ENCODE peak calls at places on chromosomes 1 and 21, in six cellular contexts. One of them, this sample, is unnamed.

GRCh38 chr1:57192256-57192655 is 226.4 kb upstream of the C8B start:
- DNase-seq in IMR-90: no peak
- DNase-seq in neural progenitor cell: peak; percentile 87
- DNase-seq in keratinocyte: no peak
- DNase-seq in mesendoderm: no peak
- DNase-seq in NT2/D1: no peak
- DNase-seq in this sample: no peak

GRCh38 chr1:145891143-145891542 is 5.5 kb upstream of the ANKRD35 start:
- DNase-seq in IMR-90: peak; percentile 17
- DNase-seq in neural progenitor cell: no peak
- DNase-seq in keratinocyte: no peak
- DNase-seq in mesendoderm: no peak
- DNase-seq in NT2/D1: no peak
- DNase-seq in this sample: peak; percentile 34

GRCh38 chr1:108610073-108610472 is 50.2 kb downstream of the EEIG2 start:
- DNase-seq in IMR-90: no peak
- DNase-seq in neural progenitor cell: no peak
- DNase-seq in keratinocyte: no peak
- DNase-seq in mesendoderm: no peak
- DNase-seq in NT2/D1: no peak
- DNase-seq in this sample: peak; percentile 37

GRCh38 chr1:246724725-246725095 is 501 bp downstream of the SCCPDH start:
- DNase-seq in IMR-90: peak; percentile 46
- DNase-seq in neural progenitor cell: peak; percentile 41
- DNase-seq in keratinocyte: no peak
- DNase-seq in mesendoderm: peak; percentile 40
- DNase-seq in NT2/D1: peak; percentile 13
- DNase-seq in this sample: peak; percentile 62

GRCh38 chr1:226654046-226654445 is 85.0 kb downstream of the ITPKB start:
- DNase-seq in IMR-90: peak; percentile 54
- DNase-seq in neural progenitor cell: peak; percentile 77
- DNase-seq in keratinocyte: no peak
- DNase-seq in mesendoderm: peak; percentile 98
- DNase-seq in NT2/D1: peak; percentile 96
- DNase-seq in this sample: peak; percentile 57

GRCh38 chr21:15725949-15726348 is 3.8 kb upstream of the USP25 start:
- DNase-seq in IMR-90: no peak
- DNase-seq in neural progenitor cell: no peak
- DNase-seq in keratinocyte: no peak
- DNase-seq in mesendoderm: no peak
- DNase-seq in NT2/D1: no peak
- DNase-seq in this sample: no peak

GRCh38 chr1:205283270-205284147 is 38.0 kb downstream of the NUAK2 start:
- DNase-seq in IMR-90: no peak
- DNase-seq in neural progenitor cell: no peak
- DNase-seq in keratinocyte: no peak
- DNase-seq in mesendoderm: no peak
- DNase-seq in NT2/D1: no peak
- DNase-seq in this sample: no peak

GRCh38 chr1:164733070-164733469 is 174.1 kb downstream of the PBX1 start:
- DNase-seq in IMR-90: peak; percentile 80
- DNase-seq in neural progenitor cell: no peak
- DNase-seq in keratinocyte: no peak
- DNase-seq in mesendoderm: peak; percentile 30
- DNase-seq in NT2/D1: peak; percentile 32
- DNase-seq in this sample: no peak

GRCh38 chr1:169576241-169576933 is 9.9 kb downstream of the F5 start:
- DNase-seq in IMR-90: no peak
- DNase-seq in neural progenitor cell: no peak
- DNase-seq in keratinocyte: no peak
- DNase-seq in mesendoderm: peak; percentile 27
- DNase-seq in NT2/D1: no peak
- DNase-seq in this sample: no peak

GRCh38 chr1:243496173-243496553 is 240.3 kb downstream of the SDCCAG8 start:
- DNase-seq in IMR-90: no peak
- DNase-seq in neural progenitor cell: peak; percentile 26
- DNase-seq in keratinocyte: no peak
- DNase-seq in mesendoderm: no peak
- DNase-seq in NT2/D1: no peak
- DNase-seq in this sample: no peak

GRCh38 chr1:214192825-214193643 is 87.9 kb upstream of the SMYD2 start:
- DNase-seq in IMR-90: no peak
- DNase-seq in neural progenitor cell: peak; percentile 65
- DNase-seq in keratinocyte: no peak
- DNase-seq in mesendoderm: no peak
- DNase-seq in NT2/D1: peak; percentile 32
- DNase-seq in this sample: peak; percentile 20

GRCh38 chr1:116826818-116827606 is 72.8 kb downstream of the CD2 start:
- DNase-seq in IMR-90: peak; percentile 7
- DNase-seq in neural progenitor cell: no peak
- DNase-seq in keratinocyte: no peak
- DNase-seq in mesendoderm: peak; percentile 83
- DNase-seq in NT2/D1: no peak
- DNase-seq in this sample: no peak

GRCh38 chr1:230068952-230069684 is 2.1 kb downstream of the GALNT2 start:
- DNase-seq in IMR-90: no peak
- DNase-seq in neural progenitor cell: peak; percentile 50
- DNase-seq in keratinocyte: no peak
- DNase-seq in mesendoderm: peak; percentile 32
- DNase-seq in NT2/D1: no peak
- DNase-seq in this sample: no peak

GRCh38 chr1:47443530-47444316 is 5.9 kb downstream of the FOXD2 start:
- DNase-seq in IMR-90: no peak
- DNase-seq in neural progenitor cell: peak; percentile 83
- DNase-seq in keratinocyte: no peak
- DNase-seq in mesendoderm: peak; percentile 66
- DNase-seq in NT2/D1: no peak
- DNase-seq in this sample: no peak

GRCh38 chr1:25829046-25829445 is 9.3 kb downstream of the MTFR1L start:
- DNase-seq in IMR-90: no peak
- DNase-seq in neural progenitor cell: no peak
- DNase-seq in keratinocyte: no peak
- DNase-seq in mesendoderm: no peak
- DNase-seq in NT2/D1: no peak
- DNase-seq in this sample: no peak

GRCh38 chr1:25833158-25833557 is 13.4 kb downstream of the MTFR1L start:
- DNase-seq in IMR-90: no peak
- DNase-seq in neural progenitor cell: no peak
- DNase-seq in keratinocyte: no peak
- DNase-seq in mesendoderm: no peak
- DNase-seq in NT2/D1: no peak
- DNase-seq in this sample: no peak

GRCh38 chr1:25831569-25832196 is 11.9 kb downstream of the MTFR1L start:
- DNase-seq in IMR-90: no peak
- DNase-seq in neural progenitor cell: no peak
- DNase-seq in keratinocyte: no peak
- DNase-seq in mesendoderm: peak; percentile 89
- DNase-seq in NT2/D1: no peak
- DNase-seq in this sample: no peak

GRCh38 chr1:25834894-25835293 is 15.1 kb downstream of the MTFR1L start:
- DNase-seq in IMR-90: no peak
- DNase-seq in neural progenitor cell: no peak
- DNase-seq in keratinocyte: no peak
- DNase-seq in mesendoderm: no peak
- DNase-seq in NT2/D1: no peak
- DNase-seq in this sample: no peak

DNA sequence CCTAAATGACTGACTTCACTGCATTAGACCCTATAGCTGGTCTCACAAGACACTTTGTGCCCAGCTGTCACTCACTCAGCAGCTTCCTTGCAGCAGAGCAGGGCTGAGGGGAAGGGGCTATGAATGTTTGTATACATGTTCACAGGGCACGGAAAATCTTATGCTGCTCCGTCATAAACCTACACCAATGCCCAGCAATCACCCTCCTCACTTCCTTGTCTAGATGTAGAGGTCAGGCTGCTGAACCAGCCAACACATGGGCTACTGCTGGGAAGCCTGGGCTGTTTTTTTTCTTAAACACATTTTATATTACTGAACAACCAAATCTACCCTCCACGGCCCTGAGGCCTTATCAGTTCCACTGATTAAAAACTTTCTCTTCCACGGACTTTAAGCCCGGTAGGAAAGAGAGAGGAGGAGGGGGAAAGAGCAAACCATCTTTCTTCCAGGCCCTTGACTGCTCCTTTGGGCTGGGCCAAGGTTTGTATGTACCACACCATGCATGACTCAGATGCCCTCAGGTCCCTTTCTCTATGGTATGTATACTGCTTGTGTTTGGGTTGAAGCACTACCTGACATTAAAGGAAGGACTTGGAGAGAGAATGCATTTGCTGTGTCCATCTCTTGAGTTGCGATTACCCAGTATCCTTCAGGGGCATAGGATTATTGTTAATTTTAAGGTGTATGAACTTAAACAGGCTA is 12.7 kb downstream of the MTFR1L start:
- DNase-seq in IMR-90: no peak
- DNase-seq in neural progenitor cell: no peak
- DNase-seq in keratinocyte: no peak
- DNase-seq in mesendoderm: peak; percentile 46
- DNase-seq in NT2/D1: no peak
- DNase-seq in this sample: no peak
- H3K4me1 ChIP-seq in IMR-90: no peaks in the 10 kb centered on the region
- H3K4me1 ChIP-seq in neural progenitor cell: no peaks in the 10 kb centered on the region
- H3K4me1 ChIP-seq in keratinocyte: peaks cover 6% of the 10 kb centered on the region
- H3K4me1 ChIP-seq in mesendoderm: peaks cover 9% of the 10 kb centered on the region
- H3K4me1 ChIP-seq in NT2/D1: no peaks in the 10 kb centered on the region
- H3K4me1 ChIP-seq in this sample: peaks cover 8% of the 10 kb centered on the region

GRCh38 chr21:44847261-44848056 is 26.0 kb downstream of the PTTG1IP start:
- DNase-seq in IMR-90: no peak
- DNase-seq in neural progenitor cell: no peak
- DNase-seq in keratinocyte: no peak
- DNase-seq in mesendoderm: no peak
- DNase-seq in NT2/D1: no peak
- DNase-seq in this sample: no peak

GRCh38 chr21:44846201-44846484 is 27.3 kb downstream of the PTTG1IP start:
- DNase-seq in IMR-90: no peak
- DNase-seq in neural progenitor cell: no peak
- DNase-seq in keratinocyte: no peak
- DNase-seq in mesendoderm: no peak
- DNase-seq in NT2/D1: no peak
- DNase-seq in this sample: no peak

GRCh38 chr21:44848821-44849521 is 24.5 kb downstream of the PTTG1IP start:
- DNase-seq in IMR-90: no peak
- DNase-seq in neural progenitor cell: no peak
- DNase-seq in keratinocyte: no peak
- DNase-seq in mesendoderm: no peak
- DNase-seq in NT2/D1: no peak
- DNase-seq in this sample: no peak

GRCh38 chr21:44845418-44846200 is 27.7 kb upstream of the SUMO3 start:
- DNase-seq in IMR-90: peak; percentile 24
- DNase-seq in neural progenitor cell: peak; percentile 88
- DNase-seq in keratinocyte: no peak
- DNase-seq in mesendoderm: peak; percentile 87
- DNase-seq in NT2/D1: peak; percentile 65
- DNase-seq in this sample: peak; percentile 64

DNA sequence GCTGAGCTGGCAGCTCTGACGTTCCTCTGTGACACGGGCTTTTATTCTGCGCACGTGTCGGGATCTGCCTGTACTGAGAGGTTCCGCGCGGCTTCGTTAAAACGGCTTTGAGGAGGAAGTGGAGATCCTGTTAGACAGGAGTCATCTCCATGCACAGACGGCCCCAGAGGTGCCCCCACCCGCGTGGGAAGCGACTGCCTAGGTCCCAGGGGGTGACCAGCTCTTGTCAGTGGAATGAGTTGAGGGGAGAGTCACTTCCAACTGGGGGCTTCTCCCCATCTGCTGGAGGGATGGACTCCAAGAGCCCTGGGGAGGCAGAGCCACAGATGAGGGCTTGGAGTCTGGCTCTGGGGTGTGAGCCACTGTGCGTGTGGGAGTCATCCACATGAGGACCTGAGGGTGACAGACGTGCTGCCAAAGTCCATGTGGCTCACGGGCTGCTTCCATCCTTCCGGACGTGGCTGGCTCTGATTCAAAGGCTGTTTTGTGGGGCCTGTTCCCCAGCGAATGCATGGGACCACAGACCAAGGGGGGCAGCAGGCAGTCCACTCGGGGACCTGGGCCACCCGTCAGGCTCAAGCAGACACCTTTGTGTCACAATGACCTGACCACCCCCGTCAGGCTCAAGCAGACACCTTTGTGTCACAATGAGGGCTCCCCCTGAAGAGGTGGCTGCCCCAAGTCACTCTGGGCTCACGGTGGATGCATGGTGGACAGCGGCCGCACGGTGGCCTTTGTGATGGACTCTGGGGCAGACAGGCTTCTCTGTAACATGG is 26.8 kb downstream of the PTTG1IP start:
- DNase-seq in IMR-90: peak; percentile 35
- DNase-seq in neural progenitor cell: peak; percentile 31
- DNase-seq in keratinocyte: no peak
- DNase-seq in mesendoderm: no peak
- DNase-seq in NT2/D1: no peak
- DNase-seq in this sample: peak; percentile 19
- H3K4me3 ChIP-seq in IMR-90: no peak overlapping the region
- H3K4me3 ChIP-seq in neural progenitor cell: peak overlapping the region; percentile 33
- H3K4me3 ChIP-seq in keratinocyte: peak overlapping the region; percentile 49
- H3K4me3 ChIP-seq in mesendoderm: no peak overlapping the region
- H3K4me3 ChIP-seq in NT2/D1: peak overlapping the region; percentile 22
- H3K4me3 ChIP-seq in this sample: peak overlapping the region; percentile 77

GRCh38 chr21:45979141-45979631 is 2.4 kb upstream of the COL6A1 start:
- DNase-seq in IMR-90: no peak
- DNase-seq in neural progenitor cell: no peak
- DNase-seq in keratinocyte: no peak
- DNase-seq in mesendoderm: peak; percentile 29
- DNase-seq in NT2/D1: no peak
- DNase-seq in this sample: peak; percentile 44
- H3K9ac ChIP-seq in IMR-90: no peak overlapping the region
- H3K9ac ChIP-seq in neural progenitor cell: no peak overlapping the region
- H3K9ac ChIP-seq in keratinocyte: no peak overlapping the region
- H3K9ac ChIP-seq in mesendoderm: no peak overlapping the region
- H3K9ac ChIP-seq in NT2/D1: no peak overlapping the region
- H3K9ac ChIP-seq in this sample: peak overlapping the region; percentile 62

GRCh38 chr21:25298512-25299491 is 308.5 kb downstream of the MRPL39 start:
- DNase-seq in IMR-90: no peak
- DNase-seq in neural progenitor cell: no peak
- DNase-seq in keratinocyte: no peak
- DNase-seq in mesendoderm: no peak
- DNase-seq in NT2/D1: no peak
- DNase-seq in this sample: no peak

GRCh38 chr21:25296239-25296638 is 311.0 kb downstream of the MRPL39 start:
- DNase-seq in IMR-90: no peak
- DNase-seq in neural progenitor cell: no peak
- DNase-seq in keratinocyte: no peak
- DNase-seq in mesendoderm: no peak
- DNase-seq in NT2/D1: no peak
- DNase-seq in this sample: peak; percentile 11

GRCh38 chr21:25297117-25297516 is 310.2 kb downstream of the MRPL39 start:
- DNase-seq in IMR-90: no peak
- DNase-seq in neural progenitor cell: no peak
- DNase-seq in keratinocyte: no peak
- DNase-seq in mesendoderm: no peak
- DNase-seq in NT2/D1: no peak
- DNase-seq in this sample: no peak

DNA sequence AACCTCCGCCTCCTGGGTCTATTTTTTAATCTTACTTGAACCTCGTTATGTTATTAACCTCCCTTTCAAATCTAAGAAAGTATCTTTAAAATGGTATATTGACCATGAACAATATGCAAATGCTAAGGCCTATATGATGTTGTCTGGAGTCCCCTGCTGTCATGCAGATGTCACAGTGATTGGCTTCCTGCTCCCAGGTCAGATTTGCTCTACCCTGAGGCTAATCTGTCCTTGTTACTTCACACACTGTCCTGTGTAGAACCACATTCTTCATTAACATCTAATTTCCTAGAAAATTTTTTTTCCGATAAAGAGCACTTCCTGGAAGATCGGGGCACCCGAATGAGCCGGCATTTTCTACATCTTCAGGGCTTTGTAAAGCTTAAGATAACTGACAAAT is 306.6 kb downstream of the MRPL39 start:
- DNase-seq in IMR-90: no peak
- DNase-seq in neural progenitor cell: no peak
- DNase-seq in keratinocyte: no peak
- DNase-seq in mesendoderm: peak; percentile 75
- DNase-seq in NT2/D1: no peak
- DNase-seq in this sample: no peak
- H3K4me1 ChIP-seq in IMR-90: no peaks in the 10 kb centered on the region
- H3K4me1 ChIP-seq in neural progenitor cell: no peaks in the 10 kb centered on the region
- H3K4me1 ChIP-seq in keratinocyte: no peaks in the 10 kb centered on the region
- H3K4me1 ChIP-seq in mesendoderm: no peaks in the 10 kb centered on the region
- H3K4me1 ChIP-seq in NT2/D1: no peaks in the 10 kb centered on the region
- H3K4me1 ChIP-seq in this sample: no peaks in the 10 kb centered on the region